ENCODE peak calls at places on chromosomes 3 and 15, in four cellular contexts. X is GM23248, K is Karpas-422, M is mammary epithelial cell. P is an unnamed sample. For H3K36me3, the result is how much of the 10 kb centered on the place peaks cover.

GRCh38 chr3:113626513-113627371 is 69.7 kb downstream of the USF3 start:
- DNase-seq in X (peak), K (peak), M (peak), P (peak)

GRCh38 chr3:62096521-62096920 is 276.8 kb downstream of the FEZF2 start:
- DNase-seq in X (no peak), K (no peak), M (no peak), P (no peak)

GRCh38 chr3:109387241-109387640 is 49.9 kb upstream of the DPPA4 start:
- DNase-seq in X (no peak), K (no peak), M (no peak), P (no peak)

GRCh38 chr3:177642482-177643163 is 445.3 kb upstream of the TBL1XR1 start:
- DNase-seq in X (no peak), K (no peak), M (no peak), P (no peak)

GRCh38 chr3:40044487-40044886 is 235.1 kb downstream of the MYRIP start:
- DNase-seq in X (peak), K (no peak), M (peak), P (peak)

GRCh38 chr3:159080821-159081220 is 279.0 kb downstream of the MFSD1 start:
- DNase-seq in X (no peak), K (no peak), M (peak), P (no peak)

GRCh38 chr3:63864008-63864871 is 573 bp downstream of the ATXN7 start:
- DNase-seq in X (peak), K (peak), M (peak), P (peak)

GRCh38 chr15:57343018-57343417 is 33.3 kb upstream of the CGNL1 start:
- DNase-seq in X (no peak), K (no peak), M (no peak), P (no peak)

GRCh38 chr15:63191895-63192603 is 2.6 kb downstream of the RAB8B start:
- DNase-seq in X (no peak), K (no peak), M (no peak), P (no peak)

GRCh38 chr15:31024330-31024729 is 32.9 kb upstream of the MTMR10 start:
- DNase-seq in X (peak), K (no peak), M (peak), P (peak)

GRCh38 chr3:127639173-127640030 is 10.4 kb downstream of the PODXL2 start:
- DNase-seq in X (peak), K (no peak), M (peak), P (peak)

GRCh38 chr3:50303038-50303815 is at the start of gene HYAL1:
- DNase-seq in X (no peak), K (no peak), M (no peak), P (no peak)
- H3K9ac ChIP-seq in X (no peak), K (no peak), M (no peak), P (peak)

DNA sequence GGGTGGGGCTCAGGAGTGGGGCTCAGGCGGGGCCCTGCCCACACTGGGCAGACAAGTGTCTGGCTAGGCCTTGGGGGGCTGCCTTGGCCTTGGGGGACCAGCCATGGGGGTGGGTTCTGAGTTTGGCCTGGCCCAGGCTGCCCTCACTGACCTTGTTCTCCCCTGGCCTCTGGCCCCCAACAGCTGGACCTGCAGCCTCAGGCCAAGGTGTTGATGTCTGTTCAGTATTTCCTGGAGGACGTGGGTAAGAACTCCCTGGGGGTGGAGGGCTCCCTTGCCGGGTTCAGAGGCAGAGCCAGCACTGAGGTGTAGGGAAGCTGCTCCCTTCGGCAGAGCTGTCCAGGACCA is 20.0 kb downstream of the PRKCD start:
- DNase-seq in X (no peak), K (no peak), M (no peak), P (no peak)
- H3K36me3 ChIP-seq in X (under half), K (half or more), M (under half), P (half or more)

GRCh38 chr3:170765419-170766078 is 104.4 kb downstream of the RPL22L1 start:
- DNase-seq in X (peak), K (no peak), M (no peak), P (peak)

GRCh38 chr3:170767576-170767941 is 102.4 kb downstream of the RPL22L1 start:
- DNase-seq in X (no peak), K (no peak), M (no peak), P (no peak)

GRCh38 chr3:170766253-170766652 is 103.7 kb downstream of the RPL22L1 start:
- DNase-seq in X (no peak), K (no peak), M (no peak), P (no peak)

GRCh38 chr3:170766823-170767575 is 103.0 kb downstream of the RPL22L1 start:
- DNase-seq in X (no peak), K (no peak), M (no peak), P (no peak)

GRCh38 chr3:170768334-170768801 is 101.6 kb downstream of the RPL22L1 start:
- DNase-seq in X (peak), K (no peak), M (peak), P (no peak)
- H3K9ac ChIP-seq in X (no peak), K (no peak), M (no peak), P (peak)

DNA sequence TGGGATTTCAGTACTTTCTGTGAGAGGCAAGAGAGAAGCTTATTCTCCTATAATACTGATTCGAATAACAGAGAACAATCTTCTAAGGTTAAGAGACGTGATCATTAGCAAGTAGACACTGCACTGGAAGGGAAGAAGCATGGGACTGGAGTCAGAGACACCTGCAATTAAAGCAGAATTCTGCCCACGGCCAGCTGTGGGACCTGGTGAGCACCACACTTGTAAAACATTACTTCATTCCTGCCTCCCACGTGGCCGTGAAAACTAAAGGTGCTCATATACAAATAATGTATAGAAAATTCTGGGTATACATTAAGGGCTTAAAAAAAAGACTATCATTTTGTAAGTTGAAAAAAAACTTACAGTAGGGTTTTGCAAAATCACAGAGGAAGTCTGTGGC is 2.0 kb downstream of the TM2D3 start:
- DNase-seq in X (no peak), K (no peak), M (no peak), P (no peak)
- H3K36me3 ChIP-seq in X (under half), K (under half), M (under half), P (under half)

DNA sequence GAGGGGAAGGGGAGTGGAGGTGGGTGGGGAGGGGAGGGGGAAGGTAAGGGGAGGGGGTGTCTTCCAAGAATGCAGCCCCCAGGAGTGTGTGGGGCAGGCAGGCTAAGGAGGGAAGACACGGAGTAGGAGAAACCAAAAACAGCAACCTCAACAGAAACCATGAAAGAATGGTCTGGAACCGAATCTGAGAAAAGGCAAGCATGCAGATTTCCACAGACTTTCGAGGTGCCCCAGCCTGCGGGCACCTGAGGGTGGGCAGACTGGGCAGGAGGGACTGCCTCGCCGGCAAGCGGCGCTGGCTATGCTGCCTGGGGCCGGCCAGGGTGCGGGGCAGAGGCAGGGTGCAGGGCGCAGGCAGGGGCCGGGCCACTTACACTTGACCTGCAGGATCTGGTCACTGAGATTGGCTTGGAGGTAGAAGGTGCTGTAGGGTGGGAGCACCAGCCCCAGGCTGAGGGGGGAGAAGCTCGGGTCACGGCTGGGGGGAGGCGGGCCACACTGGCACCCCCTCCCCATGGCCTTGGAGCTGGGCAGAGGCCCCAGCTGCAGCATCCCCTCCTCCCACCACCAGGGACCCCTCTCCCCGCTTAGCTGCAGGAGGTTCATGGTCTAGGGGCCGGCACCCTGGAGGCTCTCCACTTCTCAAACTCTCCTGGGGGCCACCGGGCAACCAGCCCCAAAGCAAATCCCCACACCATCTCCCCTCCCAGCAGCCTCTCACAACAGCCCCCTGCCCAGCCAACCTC is 15.2 kb upstream of the TMEM115 start:
- DNase-seq in X (no peak), K (peak), M (no peak), P (no peak)
- H3K9ac ChIP-seq in X (no peak), K (no peak), M (no peak), P (no peak)

GRCh38 chr3:123110953-123111615 is 44.3 kb downstream of the PDIA5 start:
- DNase-seq in X (no peak), K (no peak), M (no peak), P (no peak)

GRCh38 chr3:123111640-123112039 is 44.8 kb downstream of the PDIA5 start:
- DNase-seq in X (no peak), K (no peak), M (no peak), P (no peak)

GRCh38 chr3:123112232-123112631 is 45.4 kb downstream of the PDIA5 start:
- DNase-seq in X (no peak), K (no peak), M (no peak), P (no peak)

GRCh38 chr3:123116116-123116515 is 49.3 kb downstream of the PDIA5 start:
- DNase-seq in X (no peak), K (no peak), M (no peak), P (no peak)

DNA sequence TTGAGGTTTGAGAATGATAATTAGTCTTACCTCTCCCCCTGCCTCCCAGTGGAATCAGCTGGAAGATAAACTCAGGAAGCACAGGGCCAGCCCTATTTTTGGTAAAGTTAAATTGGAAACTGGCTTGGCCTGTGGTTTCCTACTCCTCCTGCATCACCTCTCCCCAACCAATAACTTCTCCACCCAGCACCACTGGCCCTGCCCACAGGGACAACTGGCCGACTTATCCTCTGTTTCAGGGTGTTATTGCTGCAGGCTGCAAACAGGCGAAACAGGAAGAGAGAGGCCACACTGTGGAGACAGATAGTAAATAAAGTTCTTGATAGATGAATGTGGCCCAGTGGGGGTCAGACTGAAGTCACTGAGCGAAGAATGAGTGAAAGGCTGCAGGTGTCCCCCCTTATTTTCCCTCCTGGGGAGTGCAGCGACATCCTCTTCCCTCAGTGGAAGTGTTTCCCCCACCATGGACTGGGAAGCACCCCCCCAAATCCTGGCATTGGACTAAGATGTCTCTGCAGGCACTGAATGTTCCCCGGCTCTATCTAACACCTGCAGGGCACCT is 47.1 kb downstream of the PDIA5 start:
- DNase-seq in X (no peak), K (no peak), M (no peak), P (no peak)
- H3K36me3 ChIP-seq in X (under half), K (under half), M (under half), P (half or more)